ENCODE peak calls at places on chromosomes 13 and 19, in eight cellular contexts. J is smooth muscle cell of the brain vasculature; H is HCEC 1CT; X is stimulated activated CD4-positive, alpha-beta T cell treated with anti-CD3 and anti-CD28 coated beads, Interleukin-1b, Interleukin-23, amount 100 ng/mL, for 24 hours; O is NCI-H1092 treated with DMSO at 0.1 percent for 48 hours; L is cardiac fibroblast; F is mucosa of descending colon; S is GM04504. C is an unnamed sample.

GRCh38 chr13:74133657-74134201 is 475 bp downstream of the KLF12 start:
- DNase-seq in L (peak; percentile 98), F (peak; percentile 82), X (peak; percentile 75), S (peak; percentile 81), O (peak; percentile 92), J (peak; percentile 85), H (peak; percentile 93), C (peak; percentile 63)

GRCh38 chr19:13241321-13242104 is 91.3 kb downstream of the IER2 start:
- DNase-seq in S (no peak), J (no peak), H (no peak), L (no peak), O (no peak), F (no peak), X (peak; percentile 11), C (no peak)

GRCh38 chr13:110118106-110118505 is 188.9 kb downstream of the COL4A1 start:
- DNase-seq in H (no peak), X (no peak), O (no peak), S (no peak), J (no peak), L (no peak), F (no peak), C (no peak)

GRCh38 chr13:33636955-33637670 is 180.8 kb upstream of the RFC3 start:
- DNase-seq in L (no peak), F (no peak), X (no peak), O (no peak), H (peak; percentile 32), S (no peak), J (no peak), C (no peak)

GRCh38 chr13:114151565-114152284 is 19.3 kb upstream of the RASA3 start:
- DNase-seq in J (no peak), H (no peak), O (peak; percentile 63), X (peak; percentile 45), S (no peak), F (peak; percentile 95), L (peak; percentile 40), C (no peak)

GRCh38 chr19:33904681-33905080 is 108.0 kb downstream of the KCTD15 start:
- DNase-seq in H (no peak), S (no peak), O (no peak), J (peak; percentile 77), X (no peak), F (no peak), L (peak; percentile 67), C (no peak)

GRCh38 chr13:113539822-113540221 is 44.7 kb upstream of the TFDP1 start:
- DNase-seq in X (no peak), O (no peak), S (no peak), L (peak; percentile 41), F (no peak), J (no peak), H (no peak), C (no peak)

GRCh38 chr13:102277286-102277685 is 124.6 kb downstream of the FGF14 start:
- DNase-seq in L (no peak), X (no peak), S (no peak), H (no peak), F (no peak), O (no peak), J (no peak), C (no peak)

GRCh38 chr19:6765738-6766356 is 1.4 kb downstream of the SH2D3A start:
- DNase-seq in L (no peak), H (no peak), X (no peak), S (no peak), F (peak; percentile 96), J (no peak), O (no peak), C (no peak)

GRCh38 chr13:63206431-63206830 is 1790.8 kb upstream of the PCDH20 start:
- DNase-seq in O (no peak), S (no peak), X (no peak), J (peak; percentile 18), H (no peak), F (no peak), L (no peak), C (no peak)

GRCh38 chr19:18848860-18849661 is 17.3 kb downstream of the UPF1 start:
- DNase-seq in O (no peak), S (peak; percentile 61), H (peak; percentile 39), X (no peak), L (peak; percentile 85), F (peak; percentile 32), J (no peak), C (no peak)

GRCh38 chr19:12779162-12779993 is 4.0 kb upstream of the HOOK2 start:
- DNase-seq in F (peak; percentile 52), S (no peak), L (peak; percentile 96), J (no peak), O (peak; percentile 58), H (peak; percentile 71), X (no peak), C (no peak)

GRCh38 chr19:19525611-19526380 is 2.9 kb upstream of the YJEFN3 start:
- DNase-seq in J (no peak), X (no peak), H (no peak), F (no peak), S (no peak), L (no peak), O (no peak), C (no peak)

GRCh38 chr19:16594681-16595091 is 22.5 kb upstream of the SLC35E1 start:
- DNase-seq in H (no peak), F (no peak), X (no peak), O (no peak), J (no peak), S (no peak), L (no peak), C (no peak)

GRCh38 chr19:14758816-14759215 is 19.5 kb downstream of the ADGRE2 start:
- DNase-seq in J (no peak), H (no peak), X (no peak), L (no peak), O (no peak), F (peak; percentile 6), S (no peak), C (no peak)

GRCh38 chr19:11190501-11190900 is 6.8 kb downstream of the KANK2 start:
- DNase-seq in O (no peak), S (no peak), X (no peak), L (no peak), F (no peak), J (no peak), H (no peak), C (no peak)

GRCh38 chr19:33171916-33172359 is 22.2 kb upstream of the LRP3 start:
- DNase-seq in S (no peak), J (no peak), L (no peak), X (no peak), H (peak; percentile 71), O (no peak), F (no peak), C (no peak)

GRCh38 chr13:36163809-36164308 is 32.7 kb upstream of the DCLK1 start:
- DNase-seq in H (no peak), O (peak; percentile 86), X (no peak), F (peak; percentile 9), L (peak; percentile 80), J (peak; percentile 98), S (no peak), C (no peak)

GRCh38 chr19:1290245-1290698 is 4.6 kb downstream of the EFNA2 start:
- DNase-seq in J (no peak), S (no peak), O (no peak), H (no peak), X (no peak), L (no peak), F (no peak), C (no peak)

GRCh38 chr13:22517544-22517943 is 663.2 kb upstream of the SGCG start:
- DNase-seq in H (no peak), X (no peak), L (no peak), J (no peak), S (no peak), O (peak; percentile 93), F (no peak), C (no peak)

GRCh38 chr19:36097036-36097435 is 13.9 kb upstream of the OVOL3 start:
- DNase-seq in L (no peak), X (no peak), O (no peak), S (no peak), H (no peak), F (no peak), J (no peak), C (no peak)

GRCh38 chr13:83881917-83882625 is at the start of gene SLITRK1:
- DNase-seq in F (peak; percentile 3), O (peak; percentile 66), H (peak; percentile 61), J (no peak), S (peak; percentile 1), X (no peak), L (peak; percentile 50), C (peak; percentile 24)

GRCh38 chr19:4288091-4288777 is 9.2 kb downstream of the SHD start:
- DNase-seq in F (no peak), J (no peak), O (no peak), H (no peak), L (no peak), S (no peak), X (no peak), C (no peak)

GRCh38 chr19:1650627-1651009 is 1.8 kb downstream of the TCF3 start:
- DNase-seq in L (peak; percentile 26), J (no peak), H (peak; percentile 11), O (no peak), X (no peak), F (no peak), S (no peak), C (no peak)

GRCh38 chr13:48476215-48476614 is 56.7 kb downstream of the RCBTB2 start:
- DNase-seq in L (no peak), O (no peak), X (no peak), J (no peak), H (no peak), S (no peak), F (no peak), C (no peak)

GRCh38 chr13:43864921-43865320 is 14.6 kb downstream of the CCDC122 start:
- DNase-seq in H (no peak), F (no peak), L (no peak), X (no peak), J (no peak), S (no peak), O (no peak), C (no peak)

GRCh38 chr13:46934749-46935148 is 37.9 kb upstream of the HTR2A start:
- DNase-seq in L (no peak), J (no peak), O (no peak), H (no peak), F (no peak), X (no peak), S (no peak), C (no peak)

GRCh38 chr13:32165791-32166190 is 134.2 kb downstream of the FRY start:
- DNase-seq in L (peak; percentile 14), O (no peak), H (no peak), S (no peak), X (no peak), J (no peak), F (no peak), C (no peak)

GRCh38 chr19:35488677-35489076 is 1.6 kb downstream of the KRTDAP start:
- DNase-seq in J (no peak), S (no peak), O (no peak), H (no peak), F (no peak), L (no peak), X (no peak), C (no peak)

GRCh38 chr13:41199526-41199925 is 5.2 kb upstream of the KBTBD7 start:
- DNase-seq in J (no peak), H (no peak), O (no peak), S (no peak), L (no peak), X (no peak), F (no peak), C (no peak)

GRCh38 chr13:98295371-98295770 is 118.3 kb upstream of the RNF113B start:
- DNase-seq in X (no peak), H (peak; percentile 14), J (no peak), F (no peak), L (no peak), S (no peak), O (no peak), C (no peak)

GRCh38 chr13:31101511-31102170 is 60.1 kb downstream of the HSPH1 start:
- DNase-seq in H (no peak), X (no peak), O (no peak), J (no peak), S (no peak), F (no peak), L (no peak), C (no peak)

GRCh38 chr19:8302734-8303133 is 5.4 kb downstream of the CD320 start:
- DNase-seq in F (no peak), S (no peak), L (no peak), H (no peak), O (no peak), J (no peak), X (no peak), C (no peak)

GRCh38 chr19:43784981-43785808 is 4.4 kb upstream of the KCNN4 start:
- DNase-seq in F (peak; percentile 79), S (no peak), J (peak; percentile 31), O (peak; percentile 55), L (peak; percentile 74), X (no peak), H (peak; percentile 76), C (no peak)

C was measured in SK-N-MC.